ENCODE peak calls at places on chromosome 12, in seven cellular contexts. One of them, this sample, is unnamed.

GRCh38 chr12:12749433-12749832 is 32.3 kb downstream of the CDKN1B start:
- DNase-seq in lower lobe of right lung: no peak
- DNase-seq in cardiac muscle cell: no peak
- DNase-seq in CD4-positive, alpha-beta memory T cell: no peak
- DNase-seq in colonic mucosa: no peak
- DNase-seq in neuronal stem cell: no peak
- DNase-seq in effector memory CD4-positive, alpha-beta T cell: no peak
- DNase-seq in this sample: peak; percentile 89

GRCh38 chr12:101902641-101903040 is 25.3 kb downstream of the DRAM1 start:
- DNase-seq in CD4-positive, alpha-beta memory T cell: no peak
- DNase-seq in colonic mucosa: no peak
- DNase-seq in cardiac muscle cell: no peak
- DNase-seq in lower lobe of right lung: no peak
- DNase-seq in effector memory CD4-positive, alpha-beta T cell: no peak
- DNase-seq in neuronal stem cell: no peak
- DNase-seq in this sample: no peak

GRCh38 chr12:25972783-25973182 is 14.3 kb downstream of the RASSF8 start:
- DNase-seq in colonic mucosa: no peak
- DNase-seq in CD4-positive, alpha-beta memory T cell: no peak
- DNase-seq in neuronal stem cell: no peak
- DNase-seq in effector memory CD4-positive, alpha-beta T cell: no peak
- DNase-seq in lower lobe of right lung: no peak
- DNase-seq in cardiac muscle cell: no peak
- DNase-seq in this sample: no peak

GRCh38 chr12:6953417-6954315 is 2.5 kb downstream of the PTPN6 start:
- DNase-seq in neuronal stem cell: no peak
- DNase-seq in lower lobe of right lung: peak; percentile 83
- DNase-seq in effector memory CD4-positive, alpha-beta T cell: peak; percentile 73
- DNase-seq in CD4-positive, alpha-beta memory T cell: peak; percentile 78
- DNase-seq in colonic mucosa: peak; percentile 72
- DNase-seq in cardiac muscle cell: no peak
- DNase-seq in this sample: peak; percentile 56

GRCh38 chr12:109757671-109758265 is 44.1 kb downstream of the FAM222A start:
- DNase-seq in lower lobe of right lung: peak; percentile 27
- DNase-seq in neuronal stem cell: no peak
- DNase-seq in effector memory CD4-positive, alpha-beta T cell: no peak
- DNase-seq in CD4-positive, alpha-beta memory T cell: no peak
- DNase-seq in colonic mucosa: no peak
- DNase-seq in cardiac muscle cell: no peak
- DNase-seq in this sample: no peak

GRCh38 chr12:128994869-128995268 is 141.6 kb downstream of the GLT1D1 start:
- DNase-seq in CD4-positive, alpha-beta memory T cell: no peak
- DNase-seq in colonic mucosa: no peak
- DNase-seq in lower lobe of right lung: no peak
- DNase-seq in cardiac muscle cell: no peak
- DNase-seq in effector memory CD4-positive, alpha-beta T cell: no peak
- DNase-seq in neuronal stem cell: no peak
- DNase-seq in this sample: peak; percentile 58

GRCh38 chr12:79300199-79300568 is 390.6 kb downstream of the PAWR start:
- DNase-seq in cardiac muscle cell: no peak
- DNase-seq in colonic mucosa: no peak
- DNase-seq in lower lobe of right lung: no peak
- DNase-seq in effector memory CD4-positive, alpha-beta T cell: no peak
- DNase-seq in neuronal stem cell: no peak
- DNase-seq in CD4-positive, alpha-beta memory T cell: no peak
- DNase-seq in this sample: no peak

GRCh38 chr12:31568498-31568897 is 22.4 kb downstream of the DENND5B start:
- DNase-seq in CD4-positive, alpha-beta memory T cell: no peak
- DNase-seq in cardiac muscle cell: no peak
- DNase-seq in lower lobe of right lung: no peak
- DNase-seq in neuronal stem cell: no peak
- DNase-seq in colonic mucosa: no peak
- DNase-seq in effector memory CD4-positive, alpha-beta T cell: no peak
- DNase-seq in this sample: no peak

GRCh38 chr12:4526923-4527546 is 11.7 kb upstream of the RAD51AP1 start:
- DNase-seq in lower lobe of right lung: no peak
- DNase-seq in CD4-positive, alpha-beta memory T cell: peak; percentile 26
- DNase-seq in effector memory CD4-positive, alpha-beta T cell: no peak
- DNase-seq in neuronal stem cell: no peak
- DNase-seq in colonic mucosa: no peak
- DNase-seq in cardiac muscle cell: peak; percentile 12
- DNase-seq in this sample: peak; percentile 20

GRCh38 chr12:104630230-104630670 is 173.5 kb downstream of the CHST11 start:
- DNase-seq in effector memory CD4-positive, alpha-beta T cell: no peak
- DNase-seq in CD4-positive, alpha-beta memory T cell: no peak
- DNase-seq in cardiac muscle cell: no peak
- DNase-seq in lower lobe of right lung: no peak
- DNase-seq in neuronal stem cell: no peak
- DNase-seq in colonic mucosa: no peak
- DNase-seq in this sample: no peak

GRCh38 chr12:120118710-120119097 is 2.2 kb upstream of the RAB35 start:
- DNase-seq in colonic mucosa: no peak
- DNase-seq in cardiac muscle cell: no peak
- DNase-seq in CD4-positive, alpha-beta memory T cell: no peak
- DNase-seq in effector memory CD4-positive, alpha-beta T cell: no peak
- DNase-seq in neuronal stem cell: no peak
- DNase-seq in lower lobe of right lung: no peak
- DNase-seq in this sample: peak; percentile 41

GRCh38 chr12:113397497-113398197 is 6.0 kb downstream of the SDS start:
- DNase-seq in lower lobe of right lung: no peak
- DNase-seq in CD4-positive, alpha-beta memory T cell: no peak
- DNase-seq in effector memory CD4-positive, alpha-beta T cell: no peak
- DNase-seq in neuronal stem cell: no peak
- DNase-seq in cardiac muscle cell: no peak
- DNase-seq in colonic mucosa: no peak
- DNase-seq in this sample: no peak

GRCh38 chr12:104615048-104615561 is 158.4 kb downstream of the CHST11 start:
- DNase-seq in cardiac muscle cell: peak; percentile 24
- DNase-seq in lower lobe of right lung: no peak
- DNase-seq in CD4-positive, alpha-beta memory T cell: no peak
- DNase-seq in effector memory CD4-positive, alpha-beta T cell: no peak
- DNase-seq in colonic mucosa: peak; percentile 27
- DNase-seq in neuronal stem cell: no peak
- DNase-seq in this sample: no peak

GRCh38 chr12:123995023-123995422 is 22.0 kb downstream of the ZNF664 start:
- DNase-seq in neuronal stem cell: no peak
- DNase-seq in colonic mucosa: no peak
- DNase-seq in CD4-positive, alpha-beta memory T cell: no peak
- DNase-seq in cardiac muscle cell: no peak
- DNase-seq in effector memory CD4-positive, alpha-beta T cell: no peak
- DNase-seq in lower lobe of right lung: no peak
- DNase-seq in this sample: no peak

GRCh38 chr12:2053675-2054070 is 886 bp downstream of the CACNA1C start:
- DNase-seq in effector memory CD4-positive, alpha-beta T cell: no peak
- DNase-seq in colonic mucosa: no peak
- DNase-seq in CD4-positive, alpha-beta memory T cell: no peak
- DNase-seq in neuronal stem cell: no peak
- DNase-seq in lower lobe of right lung: no peak
- DNase-seq in cardiac muscle cell: peak; percentile 60
- DNase-seq in this sample: no peak

DNA sequence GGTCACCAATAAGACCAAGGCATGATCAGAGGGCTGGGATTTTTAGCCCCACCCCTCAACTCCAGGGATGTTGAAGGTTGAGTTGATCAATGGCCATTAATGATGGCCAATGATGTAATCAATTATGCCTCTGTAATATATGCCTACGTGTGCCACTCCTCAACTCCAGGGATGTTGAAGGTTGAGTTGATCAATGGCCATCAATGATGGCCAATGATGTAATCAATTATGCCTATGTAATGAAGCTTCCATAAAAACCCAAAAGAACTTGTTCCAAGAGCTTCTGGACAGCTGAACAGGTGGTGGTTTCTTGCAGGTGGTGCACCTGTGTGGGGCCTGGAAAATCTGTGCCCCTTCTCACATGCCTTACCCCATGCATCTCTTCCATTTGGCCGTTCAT is 33.2 kb downstream of the KLRG1 start:
- DNase-seq in lower lobe of right lung: no peak
- DNase-seq in colonic mucosa: no peak
- DNase-seq in neuronal stem cell: no peak
- DNase-seq in cardiac muscle cell: no peak
- DNase-seq in CD4-positive, alpha-beta memory T cell: no peak
- DNase-seq in effector memory CD4-positive, alpha-beta T cell: no peak
- DNase-seq in this sample: no peak
- H3K9me3 ChIP-seq in lower lobe of right lung: peaks cover 8% of the 10 kb centered on the region
- H3K9me3 ChIP-seq in colonic mucosa: no peaks in the 10 kb centered on the region
- H3K9me3 ChIP-seq in neuronal stem cell: peaks cover 3% of the 10 kb centered on the region
- H3K9me3 ChIP-seq in cardiac muscle cell: no peaks in the 10 kb centered on the region
- H3K9me3 ChIP-seq in CD4-positive, alpha-beta memory T cell: peaks cover 1% of the 10 kb centered on the region
- H3K9me3 ChIP-seq in effector memory CD4-positive, alpha-beta T cell: peaks cover 3% of the 10 kb centered on the region
- H3K9me3 ChIP-seq in this sample: no peaks in the 10 kb centered on the region

GRCh38 chr12:85280984-85281946 is 1.2 kb downstream of the ALX1 start:
- DNase-seq in colonic mucosa: no peak
- DNase-seq in neuronal stem cell: peak; percentile 9
- DNase-seq in CD4-positive, alpha-beta memory T cell: no peak
- DNase-seq in cardiac muscle cell: no peak
- DNase-seq in effector memory CD4-positive, alpha-beta T cell: no peak
- DNase-seq in lower lobe of right lung: no peak
- DNase-seq in this sample: peak; percentile 5

GRCh38 chr12:85279449-85280137 is 427 bp upstream of the ALX1 start:
- DNase-seq in cardiac muscle cell: no peak
- DNase-seq in neuronal stem cell: peak; percentile 46
- DNase-seq in colonic mucosa: no peak
- DNase-seq in CD4-positive, alpha-beta memory T cell: no peak
- DNase-seq in effector memory CD4-positive, alpha-beta T cell: no peak
- DNase-seq in lower lobe of right lung: peak; percentile 29
- DNase-seq in this sample: peak; percentile 5

GRCh38 chr12:85278598-85279448 is 1.2 kb upstream of the ALX1 start:
- DNase-seq in effector memory CD4-positive, alpha-beta T cell: no peak
- DNase-seq in colonic mucosa: no peak
- DNase-seq in lower lobe of right lung: peak; percentile 32
- DNase-seq in cardiac muscle cell: no peak
- DNase-seq in neuronal stem cell: peak; percentile 37
- DNase-seq in CD4-positive, alpha-beta memory T cell: no peak
- DNase-seq in this sample: no peak

GRCh38 chr12:85281947-85282312 is 1.9 kb downstream of the ALX1 start:
- DNase-seq in CD4-positive, alpha-beta memory T cell: no peak
- DNase-seq in colonic mucosa: no peak
- DNase-seq in effector memory CD4-positive, alpha-beta T cell: no peak
- DNase-seq in neuronal stem cell: no peak
- DNase-seq in cardiac muscle cell: no peak
- DNase-seq in lower lobe of right lung: no peak
- DNase-seq in this sample: no peak

DNA sequence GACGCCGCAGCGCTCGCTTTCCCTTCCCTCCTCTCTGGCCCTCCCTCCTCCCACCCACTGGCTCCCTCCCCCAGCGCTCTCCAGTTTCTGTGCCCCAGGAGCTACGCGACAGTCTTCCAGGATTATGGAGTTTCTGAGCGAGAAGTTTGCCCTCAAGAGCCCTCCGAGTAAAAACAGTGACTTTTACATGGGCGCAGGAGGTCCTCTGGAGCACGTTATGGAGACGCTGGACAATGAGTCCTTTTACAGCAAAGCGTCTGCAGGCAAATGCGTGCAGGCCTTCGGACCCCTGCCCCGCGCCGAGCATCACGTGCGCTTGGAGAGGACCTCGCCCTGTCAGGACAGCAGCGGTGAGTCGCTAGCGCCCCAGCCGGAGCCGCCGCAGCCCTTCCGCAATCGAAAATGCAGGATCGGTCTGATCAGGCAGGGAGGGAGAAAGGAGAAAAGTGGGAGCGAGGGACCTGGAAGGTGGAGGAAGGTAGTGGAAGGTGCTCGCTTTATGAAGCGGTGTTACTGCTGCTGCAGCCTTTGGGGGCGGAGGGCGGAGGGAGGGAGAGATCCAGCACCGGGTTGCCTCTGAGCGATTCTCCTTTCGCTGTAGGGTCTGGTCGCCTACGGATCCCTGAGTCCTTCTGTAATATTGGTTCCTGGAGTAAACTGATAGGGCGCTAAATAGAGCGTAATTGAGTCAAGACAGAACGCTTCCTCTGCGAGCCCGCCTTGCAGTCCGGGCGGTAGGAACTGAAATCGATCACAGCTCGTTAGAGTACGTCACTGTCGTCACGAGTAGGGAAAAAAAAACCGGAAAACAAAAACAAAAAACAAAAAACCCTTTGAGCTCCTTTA is at the start of gene ALX1:
- DNase-seq in effector memory CD4-positive, alpha-beta T cell: no peak
- DNase-seq in CD4-positive, alpha-beta memory T cell: no peak
- DNase-seq in cardiac muscle cell: peak; percentile 80
- DNase-seq in colonic mucosa: peak; percentile 21
- DNase-seq in neuronal stem cell: peak; percentile 71
- DNase-seq in lower lobe of right lung: peak; percentile 37
- DNase-seq in this sample: peak; percentile 42
- H3K27me3 ChIP-seq in effector memory CD4-positive, alpha-beta T cell: peaks cover 18% of the 10 kb centered on the region
- H3K27me3 ChIP-seq in CD4-positive, alpha-beta memory T cell: no peaks in the 10 kb centered on the region
- H3K27me3 ChIP-seq in cardiac muscle cell: peaks cover 48% of the 10 kb centered on the region
- H3K27me3 ChIP-seq in colonic mucosa: peaks cover 55% of the 10 kb centered on the region
- H3K27me3 ChIP-seq in neuronal stem cell: peaks cover 41% of the 10 kb centered on the region
- H3K27me3 ChIP-seq in lower lobe of right lung: peaks cover 90% of the 10 kb centered on the region
- H3K27me3 ChIP-seq in this sample: peaks cover 2% of the 10 kb centered on the region

DNA sequence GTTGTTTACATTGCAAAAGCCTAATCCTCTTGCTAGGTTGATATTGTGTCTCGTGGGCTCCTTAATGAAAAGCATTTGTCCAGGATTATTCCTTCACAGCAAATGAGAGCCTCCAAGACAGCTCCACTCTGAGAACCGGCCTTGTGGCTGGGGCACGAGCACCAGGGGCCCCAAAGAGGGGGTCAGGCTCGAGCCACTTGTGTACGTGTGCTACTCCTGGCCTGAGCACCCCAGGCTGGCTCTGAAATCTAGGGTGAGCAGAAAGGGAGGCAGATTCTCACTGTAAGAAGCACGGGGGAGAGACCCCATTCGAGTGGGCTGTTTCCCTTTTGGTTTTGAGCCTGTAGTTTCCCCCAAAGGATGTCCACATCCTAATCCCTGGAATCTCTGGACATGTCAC is 45.0 kb upstream of the FZD10 start:
- DNase-seq in CD4-positive, alpha-beta memory T cell: no peak
- DNase-seq in effector memory CD4-positive, alpha-beta T cell: no peak
- DNase-seq in colonic mucosa: no peak
- DNase-seq in cardiac muscle cell: no peak
- DNase-seq in neuronal stem cell: no peak
- DNase-seq in lower lobe of right lung: no peak
- DNase-seq in this sample: no peak
- H3K9me3 ChIP-seq in CD4-positive, alpha-beta memory T cell: no peaks in the 10 kb centered on the region
- H3K9me3 ChIP-seq in effector memory CD4-positive, alpha-beta T cell: no peaks in the 10 kb centered on the region
- H3K9me3 ChIP-seq in colonic mucosa: no peaks in the 10 kb centered on the region
- H3K9me3 ChIP-seq in cardiac muscle cell: no peaks in the 10 kb centered on the region
- H3K9me3 ChIP-seq in neuronal stem cell: no peaks in the 10 kb centered on the region
- H3K9me3 ChIP-seq in lower lobe of right lung: no peaks in the 10 kb centered on the region
- H3K9me3 ChIP-seq in this sample: no peaks in the 10 kb centered on the region

DNA sequence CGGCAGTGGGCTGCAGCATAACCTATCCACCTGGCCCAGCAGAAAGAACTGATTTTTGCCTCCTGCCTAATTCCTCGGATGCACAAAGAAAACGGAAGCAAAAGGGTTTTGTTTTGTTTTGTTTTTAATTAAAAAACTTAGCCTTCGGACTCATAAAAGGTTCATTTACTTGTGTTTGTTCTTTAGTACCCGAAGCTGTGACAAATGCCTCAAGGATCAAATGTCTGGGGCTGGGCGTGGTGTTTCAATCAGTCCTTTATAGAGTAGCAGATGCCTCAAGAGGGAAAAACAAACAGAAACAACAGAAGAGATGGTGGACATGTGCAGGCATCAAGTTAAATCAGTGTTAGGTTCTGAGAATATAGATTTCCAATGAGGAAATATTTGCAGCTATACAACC is 1.6 kb upstream of the WIF1 start:
- DNase-seq in CD4-positive, alpha-beta memory T cell: no peak
- DNase-seq in neuronal stem cell: no peak
- DNase-seq in colonic mucosa: no peak
- DNase-seq in cardiac muscle cell: no peak
- DNase-seq in lower lobe of right lung: no peak
- DNase-seq in effector memory CD4-positive, alpha-beta T cell: no peak
- DNase-seq in this sample: peak; percentile 20
- H3K27me3 ChIP-seq in CD4-positive, alpha-beta memory T cell: peaks cover 9% of the 10 kb centered on the region
- H3K27me3 ChIP-seq in neuronal stem cell: peaks cover 75% of the 10 kb centered on the region
- H3K27me3 ChIP-seq in colonic mucosa: peaks cover 33% of the 10 kb centered on the region
- H3K27me3 ChIP-seq in cardiac muscle cell: peaks cover 73% of the 10 kb centered on the region
- H3K27me3 ChIP-seq in lower lobe of right lung: peaks cover 42% of the 10 kb centered on the region
- H3K27me3 ChIP-seq in effector memory CD4-positive, alpha-beta T cell: peaks cover 36% of the 10 kb centered on the region
- H3K27me3 ChIP-seq in this sample: peaks cover 4% of the 10 kb centered on the region